ENCODE peak calls at places on chromosomes 5 and 9, in eight cellular contexts. K, W, Q, C, E, N, U and I are unnamed samples.

GRCh38 chr5:135034963-135035677 is 1.1 kb upstream of the PITX1 start:
- DNase-seq in C (peak; percentile 24), U (no peak), K (no peak), E (no peak), W (no peak), Q (no peak), N (peak; percentile 66), I (no peak)

GRCh38 chr9:107615325-107615724 is 125.8 kb upstream of the KLF4 start:
- DNase-seq in N (no peak), E (no peak), Q (no peak), K (no peak), C (no peak), U (no peak), W (no peak), I (peak; percentile 93)

GRCh38 chr5:163963881-163964280 is 458.5 kb downstream of the MAT2B start:
- DNase-seq in W (no peak), Q (no peak), E (no peak), N (no peak), U (no peak), K (no peak), C (no peak), I (no peak)

GRCh38 chr5:44275329-44275728 is 113.9 kb downstream of the FGF10 start:
- DNase-seq in W (no peak), K (no peak), E (no peak), Q (no peak), C (no peak), N (no peak), U (no peak), I (no peak)

GRCh38 chr5:80481019-80481893 is 6.6 kb upstream of the FAM151B start:
- DNase-seq in U (peak; percentile 60), Q (no peak), C (no peak), K (peak; percentile 61), E (peak; percentile 48), N (peak; percentile 66), W (no peak), I (peak; percentile 78)

GRCh38 chr5:112921833-112922817 is at the start of gene REEP5:
- DNase-seq in Q (peak; percentile 90), C (peak; percentile 91), E (peak; percentile 94), K (peak; percentile 57), N (peak; percentile 92), W (peak; percentile 79), U (peak; percentile 95), I (peak; percentile 69)

GRCh38 chr9:38110476-38110875 is 41.4 kb upstream of the SHB start:
- DNase-seq in W (no peak), E (no peak), N (no peak), C (no peak), Q (no peak), U (no peak), K (no peak), I (no peak)

GRCh38 chr9:69089491-69089890 is 53.9 kb downstream of the FXN start:
- DNase-seq in E (no peak), U (no peak), N (peak; percentile 77), Q (no peak), C (no peak), W (no peak), K (no peak), I (no peak)

GRCh38 chr9:126985870-126986498 is 71.4 kb downstream of the RALGPS1 start:
- DNase-seq in Q (no peak), K (peak; percentile 31), W (peak; percentile 57), N (no peak), E (peak; percentile 30), U (peak; percentile 41), C (peak; percentile 77), I (peak; percentile 92)

GRCh38 chr9:123616707-123617106 is 260.7 kb downstream of the CRB2 start:
- DNase-seq in E (no peak), K (no peak), C (no peak), Q (no peak), W (no peak), N (peak; percentile 64), U (no peak), I (no peak)

GRCh38 chr5:170150713-170151104 is 45.0 kb downstream of the FOXI1 start:
- DNase-seq in K (no peak), Q (no peak), U (no peak), W (no peak), N (no peak), E (no peak), C (no peak), I (no peak)

GRCh38 chr5:59107692-59108091 is 524.8 kb downstream of the RAB3C start:
- DNase-seq in C (no peak), K (no peak), N (no peak), E (no peak), U (no peak), Q (no peak), W (no peak), I (peak; percentile 71)

GRCh38 chr5:143577554-143577953 is 174.1 kb upstream of the NR3C1 start:
- DNase-seq in W (no peak), E (no peak), K (no peak), N (no peak), U (no peak), Q (no peak), C (no peak), I (peak; percentile 48)

GRCh38 chr9:69421908-69422801 is 97.1 kb downstream of the ENTREP1 start:
- DNase-seq in N (peak; percentile 86), W (peak; percentile 44), U (peak; percentile 80), C (no peak), E (peak; percentile 79), Q (peak; percentile 77), K (peak; percentile 35), I (peak; percentile 71)

GRCh38 chr9:98550206-98550820 is 158.4 kb downstream of the GABBR2 start:
- DNase-seq in E (no peak), Q (peak; percentile 7), C (no peak), K (peak; percentile 42), U (no peak), N (peak; percentile 27), W (no peak), I (peak; percentile 19)

GRCh38 chr9:124718928-124719327 is 52.2 kb downstream of the NR6A1 start:
- DNase-seq in U (no peak), K (no peak), W (no peak), Q (no peak), N (no peak), E (no peak), C (no peak), I (no peak)

GRCh38 chr5:15834596-15835245 is 334.7 kb downstream of the FBXL7 start:
- DNase-seq in C (no peak), W (no peak), E (no peak), U (no peak), Q (no peak), N (no peak), K (peak; percentile 32), I (peak; percentile 86)

GRCh38 chr9:136502196-136502595 is 19.4 kb upstream of the SEC16A start:
- DNase-seq in Q (no peak), N (no peak), E (no peak), U (no peak), W (no peak), C (no peak), K (no peak), I (no peak)

GRCh38 chr9:108664309-108665255 is 191.2 kb downstream of the ACTL7B start:
- DNase-seq in N (no peak), K (no peak), U (no peak), Q (no peak), W (no peak), E (no peak), C (no peak), I (no peak)

DNA sequence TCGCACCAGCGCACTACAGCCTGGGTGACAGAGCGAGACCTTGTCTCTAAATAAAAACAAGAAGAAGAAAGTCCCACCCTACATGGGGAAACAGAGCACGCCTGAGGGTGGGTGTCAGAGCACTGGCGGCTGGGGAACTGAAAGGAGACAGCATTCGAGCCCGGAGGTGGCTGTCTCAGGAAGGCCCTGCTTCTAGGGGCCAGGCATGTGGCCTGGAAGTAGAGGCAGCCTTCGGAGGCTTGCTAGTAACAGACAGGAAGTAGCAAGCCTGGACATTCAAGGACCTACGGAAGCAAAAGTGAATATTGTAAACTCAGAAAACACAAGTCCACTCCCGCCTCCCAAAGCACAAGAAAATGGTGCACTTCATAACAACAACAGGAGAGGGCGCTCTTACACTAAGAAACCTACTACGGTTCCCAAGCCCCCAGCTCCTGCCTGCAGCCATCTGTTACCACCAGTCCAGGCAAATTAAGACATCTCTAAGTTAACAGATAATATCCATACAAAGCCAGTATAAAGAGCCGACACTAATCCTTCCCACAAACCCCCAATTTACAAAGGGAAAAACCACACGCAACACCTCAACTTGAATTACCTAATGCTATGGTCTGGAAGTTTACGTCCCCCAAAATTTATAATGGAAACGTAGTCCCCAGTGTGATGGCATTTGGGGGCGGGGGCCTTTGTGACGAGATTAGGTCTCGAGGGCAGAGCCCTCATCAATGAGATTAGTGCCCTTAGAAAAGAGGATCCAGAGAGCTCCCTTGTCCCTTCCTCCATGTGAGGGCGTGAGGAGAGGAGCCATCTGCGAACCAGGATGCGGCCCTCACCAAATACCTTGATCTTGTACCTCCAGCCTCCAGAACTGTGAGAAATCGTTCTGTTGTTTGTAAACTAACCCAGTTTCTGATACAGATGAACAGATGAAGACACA is 7.7 kb downstream of the RASGEF1C start:
- DNase-seq in Q (no peak), N (peak; percentile 90), K (no peak), C (no peak), E (no peak), W (no peak), U (no peak), I (peak; percentile 47)
- TF ChIP-seq CTCF in Q (no peak), N (peak; percentile 85), K (peak; percentile 41), C (peak; percentile 18), E (peak; percentile 52), W (no peak), U (no peak), I (peak; percentile 28)

GRCh38 chr5:92163906-92164305 is 780.8 kb upstream of the ARRDC3 start:
- DNase-seq in Q (no peak), C (no peak), E (no peak), U (no peak), W (no peak), N (no peak), K (no peak), I (no peak)
- TF ChIP-seq CTCF in Q (no peak), C (no peak), E (no peak), U (no peak), W (no peak), N (no peak), K (no peak), I (no peak)

GRCh38 chr9:133463234-133463863 is 3.6 kb downstream of the CACFD1 start:
- DNase-seq in N (peak; percentile 85), W (no peak), C (no peak), E (no peak), U (no peak), Q (no peak), K (no peak), I (no peak)
- TF ChIP-seq CTCF in N (peak; percentile 73), W (no peak), C (no peak), E (peak; percentile 5), U (no peak), Q (no peak), K (peak; percentile 10), I (no peak)

DNA sequence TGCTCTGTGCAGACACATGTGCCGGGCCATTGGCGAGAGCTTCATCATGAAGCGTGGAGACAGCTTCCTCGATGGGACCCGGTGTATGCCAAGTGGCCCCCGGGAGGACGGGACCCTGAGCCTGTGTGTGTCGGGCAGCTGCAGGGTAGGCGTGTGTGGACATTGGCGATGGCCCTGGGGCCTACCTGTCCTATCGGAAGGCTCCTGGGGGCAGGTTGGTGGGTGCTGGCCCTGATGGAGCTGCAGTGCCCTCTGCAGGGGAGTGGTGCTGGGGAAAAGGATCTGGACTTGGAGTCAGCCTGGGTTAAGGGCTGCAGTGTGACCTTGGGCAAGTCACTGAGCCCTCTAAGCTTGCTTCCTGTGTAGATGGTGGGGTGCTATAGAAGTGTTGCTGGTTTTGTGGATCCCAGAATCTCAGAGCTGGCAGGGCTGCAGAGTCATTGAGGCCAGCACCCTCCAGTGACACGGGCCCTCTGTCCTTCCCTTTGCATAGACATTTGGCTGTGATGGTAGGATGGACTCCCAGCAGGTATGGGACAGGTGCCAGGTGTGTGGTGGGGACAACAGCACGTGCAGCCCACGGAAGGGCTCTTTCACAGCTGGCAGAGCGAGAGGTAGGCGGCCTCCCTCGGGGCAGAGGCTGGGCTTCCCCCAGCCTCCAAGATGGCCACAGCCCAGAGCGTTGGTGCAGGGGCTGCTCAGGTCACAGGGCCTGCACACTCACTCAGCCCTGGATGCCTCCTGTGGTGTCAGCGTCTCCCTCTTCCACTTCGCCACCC is 15.8 kb downstream of the ADAMTS13 start:
- DNase-seq in K (no peak), N (peak; percentile 82), Q (no peak), E (peak; percentile 78), W (no peak), C (no peak), U (no peak), I (no peak)
- TF ChIP-seq CTCF in K (no peak), N (peak; percentile 71), Q (no peak), E (peak; percentile 66), W (no peak), C (no peak), U (peak; percentile 8), I (peak; percentile 13)